ENCODE peak calls at places on chromosomes 6 and 20, in four cellular contexts. C is IMR-90, Z is K562, Q is PC-3. I is an unnamed sample.

GRCh38 chr20:61024390-61024789 is 227.7 kb upstream of the CDH4 start:
- DNase-seq in C (no peak), Z (no peak), Q (peak), I (no peak)

GRCh38 chr20:31565699-31566331 is 39.3 kb upstream of the ID1 start:
- DNase-seq in C (no peak), Z (no peak), Q (peak), I (no peak)

GRCh38 chr6:20688710-20689500 is 154.6 kb downstream of the CDKAL1 start:
- DNase-seq in C (peak), Z (no peak), Q (peak), I (no peak)

GRCh38 chr6:44850367-44850766 is 462.9 kb downstream of the CDC5L start:
- DNase-seq in C (no peak), Z (no peak), Q (no peak), I (no peak)

GRCh38 chr6:28124971-28125353 is 553 bp downstream of the ZSCAN16 start:
- DNase-seq in C (no peak), Z (no peak), Q (no peak), I (no peak)

GRCh38 chr20:38894091-38894847 is 31.9 kb upstream of the FAM83D start:
- DNase-seq in C (no peak), Z (peak), Q (no peak), I (peak)

GRCh38 chr6:135331002-135331401 is 149.9 kb downstream of the MYB start:
- DNase-seq in C (peak), Z (no peak), Q (no peak), I (no peak)

GRCh38 chr20:21251278-21251677 is 51.9 kb upstream of the XRN2 start:
- DNase-seq in C (no peak), Z (no peak), Q (peak), I (no peak)

GRCh38 chr6:118012944-118013343 is 105.9 kb downstream of the SLC35F1 start:
- DNase-seq in C (no peak), Z (no peak), Q (no peak), I (peak)

GRCh38 chr6:46490425-46491200 is 636 bp downstream of the RCAN2 start:
- DNase-seq in C (no peak), Z (peak), Q (no peak), I (peak)

GRCh38 chr6:170088349-170088951 is 202.4 kb downstream of the DLL1 start:
- DNase-seq in C (no peak), Z (no peak), Q (no peak), I (peak)

GRCh38 chr6:129494586-129494985 is 215.4 kb downstream of the ARHGAP18 start:
- DNase-seq in C (no peak), Z (no peak), Q (no peak), I (no peak)

GRCh38 chr6:5851261-5851757 is 155.4 kb downstream of the NRN1 start:
- DNase-seq in C (no peak), Z (peak), Q (no peak), I (peak)

GRCh38 chr6:15697895-15698294 is 35.1 kb upstream of the DTNBP1 start:
- DNase-seq in C (no peak), Z (no peak), Q (no peak), I (no peak)

GRCh38 chr6:18585032-18585573 is 198.0 kb downstream of the RNF144B start:
- DNase-seq in C (peak), Z (peak), Q (peak), I (peak)

GRCh38 chr20:36368400-36368799 is 62.3 kb downstream of the DLGAP4 start:
- DNase-seq in C (no peak), Z (peak), Q (no peak), I (no peak)

GRCh38 chr20:991850-992249 is 10.3 kb downstream of the RSPO4 start:
- DNase-seq in C (no peak), Z (no peak), Q (no peak), I (no peak)

GRCh38 chr6:105733556-105734162 is 330.8 kb upstream of the PREP start:
- DNase-seq in C (peak), Z (peak), Q (peak), I (no peak)

GRCh38 chr20:62936996-62937352 is 973 bp upstream of the GID8 start:
- DNase-seq in C (peak), Z (no peak), Q (peak), I (no peak)

GRCh38 chr6:10526156-10526555 is 5.0 kb downstream of the GCNT2 start:
- DNase-seq in C (no peak), Z (no peak), Q (peak), I (no peak)

GRCh38 chr20:34574426-34574825 is 15.9 kb downstream of the MAP1LC3A start:
- DNase-seq in C (no peak), Z (no peak), Q (no peak), I (no peak)

GRCh38 chr20:37379967-37380828 is 34.3 kb downstream of the SRC start:
- DNase-seq in C (peak), Z (no peak), Q (peak), I (no peak)

GRCh38 chr6:150145830-150146229 is 3.0 kb downstream of the PPP1R14C start:
- DNase-seq in C (no peak), Z (no peak), Q (peak), I (no peak)

GRCh38 chr6:5672581-5673011 is 334.1 kb downstream of the NRN1 start:
- DNase-seq in C (peak), Z (peak), Q (peak), I (no peak)

GRCh38 chr6:115690854-115691253 is 369.8 kb downstream of the FRK start:
- DNase-seq in C (no peak), Z (no peak), Q (no peak), I (no peak)

GRCh38 chr6:28816339-28816908 is 107.4 kb downstream of the TRIM27 start:
- DNase-seq in C (no peak), Z (no peak), Q (no peak), I (no peak)

GRCh38 chr20:61161649-61162210 is 90.3 kb upstream of the CDH4 start:
- DNase-seq in C (no peak), Z (no peak), Q (no peak), I (no peak)

GRCh38 chr6:135540207-135540877 is 42.8 kb upstream of the AHI1 start:
- DNase-seq in C (peak), Z (no peak), Q (peak), I (no peak)

GRCh38 chr6:12605888-12606345 is 110.7 kb upstream of the PHACTR1 start:
- DNase-seq in C (peak), Z (peak), Q (peak), I (peak)

GRCh38 chr20:49230021-49230420 is 10.8 kb downstream of the DDX27 start:
- DNase-seq in C (no peak), Z (peak), Q (no peak), I (no peak)

GRCh38 chr20:45842169-45842812 is 8.7 kb downstream of the SNX21 start:
- DNase-seq in C (peak), Z (no peak), Q (no peak), I (no peak)

GRCh38 chr6:31031095-31031494 is 20.8 kb downstream of the MUC22 start:
- DNase-seq in C (no peak), Z (no peak), Q (no peak), I (no peak)

DNA sequence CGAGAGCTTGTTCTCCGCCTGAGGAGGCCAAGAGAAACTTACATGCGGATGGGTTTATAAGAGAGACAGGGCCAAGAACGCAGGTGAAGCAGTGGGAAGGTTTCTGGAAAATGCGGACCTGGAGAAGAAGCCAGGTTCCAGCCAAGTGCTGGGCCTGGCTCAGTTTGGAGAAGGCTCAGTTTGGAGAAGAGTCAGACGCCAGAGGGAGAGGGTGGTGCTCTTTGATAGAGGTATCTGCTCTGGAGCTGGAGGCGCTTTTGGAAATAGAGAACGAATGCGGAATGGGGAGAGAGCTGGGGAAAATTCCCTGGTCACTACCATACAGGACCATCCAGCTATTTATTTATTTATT is 753 bp downstream of the RSPH9 start:
- DNase-seq in C (no peak), Z (no peak), Q (no peak), I (no peak)
- H3K4me3 ChIP-seq in C (peak), Z (no peak), Q (no peak), I (no peak)

DNA sequence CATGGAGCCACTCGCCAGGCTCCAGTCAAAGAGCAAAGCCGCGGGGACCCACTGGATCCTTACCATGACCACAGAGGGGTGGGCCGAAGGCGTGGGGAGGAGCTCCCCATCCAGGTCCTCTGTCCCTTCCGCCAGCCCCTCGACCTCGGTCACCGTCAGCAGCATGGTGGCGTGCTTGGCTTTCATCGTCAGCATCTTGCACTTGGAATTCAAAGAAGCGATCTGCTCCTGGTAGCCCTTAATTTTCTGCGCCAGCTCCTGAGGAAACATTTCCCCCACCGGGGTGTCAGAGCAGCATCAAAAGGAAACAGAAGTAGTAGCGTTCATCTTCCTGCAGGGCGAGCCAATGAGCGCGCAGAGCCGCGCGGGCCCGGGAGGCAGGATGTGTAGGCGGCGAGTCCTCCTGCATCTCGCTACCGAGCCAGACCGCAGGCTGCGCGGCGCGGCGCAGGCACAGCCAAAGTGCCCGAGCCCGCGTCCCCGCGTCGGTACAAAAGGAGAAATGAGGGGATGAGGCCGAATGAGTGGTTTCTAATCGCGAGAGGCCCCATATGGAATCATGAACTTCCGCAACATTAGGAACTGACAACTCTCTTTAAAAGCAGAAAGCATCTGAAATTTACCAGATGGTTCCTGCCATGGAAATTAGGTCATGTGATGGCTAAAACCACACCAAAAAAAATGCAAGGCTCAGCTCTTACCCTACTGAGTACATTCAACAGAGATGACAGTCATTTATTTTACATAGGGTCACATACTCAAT is 335.2 kb downstream of the SYNE1 start:
- DNase-seq in C (peak), Z (peak), Q (peak), I (peak)
- H3K4me3 ChIP-seq in C (peak), Z (peak), Q (peak), I (peak)

GRCh38 chr6:402901-403658 is 11.5 kb downstream of the IRF4 start:
- DNase-seq in C (no peak), Z (no peak), Q (peak), I (no peak)

GRCh38 chr6:401239-401993 is 9.9 kb downstream of the IRF4 start:
- DNase-seq in C (no peak), Z (no peak), Q (no peak), I (no peak)

GRCh38 chr6:403659-404655 is 12.4 kb downstream of the IRF4 start:
- DNase-seq in C (no peak), Z (no peak), Q (no peak), I (no peak)

GRCh38 chr6:400815-401214 is 9.3 kb downstream of the IRF4 start:
- DNase-seq in C (no peak), Z (no peak), Q (no peak), I (no peak)

GRCh38 chr6:401994-402640 is 10.6 kb downstream of the IRF4 start:
- DNase-seq in C (no peak), Z (no peak), Q (no peak), I (no peak)
- H3K4me3 ChIP-seq in C (no peak), Z (no peak), Q (no peak), I (no peak)

DNA sequence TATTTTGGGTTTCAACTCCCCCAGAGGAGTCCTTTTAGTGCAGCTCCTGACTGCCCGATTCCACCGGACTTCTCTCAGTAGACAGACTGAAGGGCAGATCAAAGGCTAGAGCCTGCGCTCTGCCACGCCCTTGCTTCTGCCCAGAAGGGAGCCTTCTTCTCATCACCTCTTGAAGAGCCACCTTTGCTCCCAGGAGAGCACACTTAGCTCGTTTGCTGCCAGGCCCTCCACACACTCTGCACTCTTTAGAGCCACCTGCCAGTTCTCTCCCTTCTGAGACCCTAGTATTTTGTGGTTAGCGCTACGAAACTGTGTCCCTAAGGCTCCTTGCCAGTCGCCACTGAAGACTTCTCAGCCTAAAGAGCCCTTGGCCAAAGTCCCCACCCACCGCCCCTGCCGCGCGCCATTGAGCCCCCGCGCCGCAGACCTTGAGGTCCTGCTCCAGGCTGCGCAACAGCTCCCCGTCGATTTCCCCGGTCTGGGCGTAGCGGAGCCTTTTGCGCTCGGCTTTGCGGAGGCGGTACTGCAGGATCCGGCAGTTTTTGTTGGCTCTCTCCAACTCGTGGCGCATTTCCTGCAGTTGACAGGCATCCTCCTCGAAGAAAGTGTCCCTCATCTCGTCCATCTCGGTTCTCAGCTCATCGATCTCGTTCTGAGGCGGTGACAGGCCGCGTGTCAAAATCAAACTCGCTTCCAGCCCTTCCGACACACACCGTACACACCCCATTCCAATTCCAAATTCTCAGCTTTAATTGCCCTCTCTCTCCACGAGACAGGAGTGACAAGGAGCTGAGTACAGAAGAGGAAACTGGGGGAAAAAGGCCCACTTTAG is 4.5 kb downstream of the MTCL3 start:
- DNase-seq in C (peak), Z (no peak), Q (no peak), I (peak)
- H3K4me3 ChIP-seq in C (peak), Z (no peak), Q (no peak), I (no peak)

GRCh38 chr20:50801747-50802125 is 6.9 kb downstream of the BCAS4 start:
- DNase-seq in C (no peak), Z (no peak), Q (no peak), I (no peak)

GRCh38 chr20:50799176-50799889 is 4.5 kb downstream of the BCAS4 start:
- DNase-seq in C (no peak), Z (no peak), Q (no peak), I (no peak)

GRCh38 chr20:50799890-50800550 is 5.2 kb downstream of the BCAS4 start:
- DNase-seq in C (no peak), Z (no peak), Q (no peak), I (no peak)

GRCh38 chr20:50797142-50797541 is 2.3 kb downstream of the BCAS4 start:
- DNase-seq in C (no peak), Z (no peak), Q (no peak), I (no peak)

DNA sequence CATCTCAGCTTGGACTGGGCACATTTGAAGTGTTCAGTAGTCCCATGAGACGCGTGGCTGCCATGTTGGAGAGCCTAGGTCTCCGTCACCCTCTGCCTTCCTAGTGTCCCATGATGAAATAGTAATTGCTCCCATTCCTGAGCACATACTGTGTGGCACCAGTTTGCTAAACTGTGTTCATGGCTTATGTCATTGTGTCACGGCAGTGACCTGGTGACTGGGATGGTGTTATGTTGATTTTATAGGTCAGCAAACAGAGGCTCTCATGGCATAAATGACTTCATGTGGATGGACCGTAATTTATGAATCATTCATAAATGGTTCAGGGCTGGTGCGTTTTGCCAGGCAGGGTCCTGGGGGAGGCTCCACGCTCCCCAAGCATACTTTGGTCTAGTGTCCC is 3.8 kb downstream of the BCAS4 start:
- DNase-seq in C (no peak), Z (no peak), Q (peak), I (no peak)
- H3K4me3 ChIP-seq in C (no peak), Z (no peak), Q (no peak), I (no peak)

DNA sequence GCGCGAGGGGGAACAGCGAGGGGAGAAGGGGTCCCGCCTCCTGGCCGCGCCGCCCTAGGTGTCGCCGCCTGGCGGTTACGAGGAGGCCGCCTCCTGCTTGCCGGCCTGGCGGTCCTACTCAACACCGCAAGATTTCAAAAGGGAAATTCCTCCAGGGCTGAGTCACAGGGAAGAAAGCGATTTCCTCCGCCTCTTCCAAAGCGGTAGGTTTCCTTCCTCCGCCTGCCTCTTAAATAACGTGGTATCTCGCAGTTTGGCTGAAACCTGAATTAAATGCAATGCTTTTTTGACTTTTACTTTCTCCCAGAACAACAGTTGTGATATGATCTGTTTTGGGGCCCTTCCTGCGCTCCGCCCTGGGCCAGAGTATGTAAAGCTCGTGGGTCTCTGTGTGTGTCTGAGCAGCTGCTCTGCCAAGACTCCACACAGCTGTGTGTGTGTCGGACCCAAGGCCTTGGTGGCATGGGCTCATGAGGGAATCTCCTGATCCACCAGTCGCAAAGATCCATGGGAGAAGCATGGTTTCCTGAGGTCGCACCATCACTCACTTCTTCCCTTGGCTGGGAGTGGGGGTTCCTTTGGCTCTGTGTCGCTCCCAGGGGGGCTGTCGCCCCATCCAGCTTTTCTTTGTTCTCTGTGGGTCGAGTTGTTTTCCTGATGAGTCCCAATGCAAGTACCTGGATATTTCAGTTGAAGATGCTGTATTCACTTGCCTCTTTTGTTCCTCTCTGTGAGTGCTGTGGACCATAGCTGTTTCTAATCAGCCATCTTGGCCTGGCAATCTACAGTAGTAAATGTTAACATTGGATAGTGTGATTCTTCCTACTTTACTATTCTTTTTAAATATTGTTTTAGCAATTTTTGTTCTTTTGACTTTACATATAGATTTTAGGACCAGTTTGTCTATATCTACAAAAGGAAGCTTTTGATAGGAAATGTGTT is 31.6 kb upstream of the NOTCH4 start:
- DNase-seq in C (peak), Z (peak), Q (no peak), I (peak)
- H3K4me3 ChIP-seq in C (peak), Z (peak), Q (no peak), I (no peak)